ENCODE peak calls at places on chromosomes 7 and 10, in five cellular contexts. E is OCI-LY7, I is upper lobe of left lung, K is uterus, O is Peyer's patch. U is an unnamed sample.

GRCh38 chr10:115818015-115818414 is 455.0 kb downstream of the GFRA1 start:
- DNase-seq in E (no peak), K (no peak), O (no peak), I (no peak), U (no peak)

GRCh38 chr10:110075726-110076125 is 67.9 kb downstream of the ADD3 start:
- DNase-seq in K (no peak), O (no peak), I (no peak), E (no peak), U (no peak)

GRCh38 chr10:114519306-114519669 is 115.0 kb upstream of the AFAP1L2 start:
- DNase-seq in E (no peak), K (no peak), I (peak; percentile 23), O (peak; percentile 87), U (peak; percentile 89)

GRCh38 chr10:63637833-63638443 is 116.7 kb downstream of the REEP3 start:
- DNase-seq in K (no peak), I (no peak), E (no peak), O (no peak), U (no peak)

GRCh38 chr10:7567896-7568295 is 98.9 kb downstream of the ITIH5 start:
- DNase-seq in E (no peak), O (no peak), K (no peak), I (no peak), U (no peak)

GRCh38 chr7:30406664-30407425 is 71.7 kb downstream of the NOD1 start:
- DNase-seq in E (no peak), I (no peak), O (no peak), K (no peak), U (no peak)

GRCh38 chr10:99403674-99404073 is 26.8 kb downstream of the GOT1 start:
- DNase-seq in E (no peak), O (no peak), K (no peak), I (no peak), U (no peak)

GRCh38 chr10:70106958-70107791 is 25.4 kb downstream of the AIFM2 start:
- DNase-seq in K (no peak), E (peak; percentile 54), I (no peak), O (no peak), U (no peak)

GRCh38 chr10:62482581-62482980 is 108.4 kb downstream of the ZNF365 start:
- DNase-seq in K (no peak), O (no peak), I (no peak), E (no peak), U (no peak)

GRCh38 chr10:35910234-35910633 is 268.1 kb upstream of the FZD8 start:
- DNase-seq in K (no peak), I (no peak), E (no peak), O (no peak), U (no peak)

GRCh38 chr7:119879837-119880236 is 393.1 kb upstream of the KCND2 start:
- DNase-seq in E (no peak), O (no peak), K (no peak), I (no peak), U (no peak)

GRCh38 chr7:106659963-106660861 is 746 bp downstream of the CCDC71L start:
- DNase-seq in I (peak; percentile 96), O (peak; percentile 93), E (peak; percentile 89), K (peak; percentile 58), U (peak; percentile 87)

GRCh38 chr7:15765753-15766152 is 79.3 kb upstream of the MEOX2 start:
- DNase-seq in I (no peak), O (no peak), K (no peak), E (no peak), U (no peak)

GRCh38 chr7:151506901-151507382 is 12.8 kb downstream of the RHEB start:
- DNase-seq in K (no peak), I (no peak), O (no peak), E (no peak), U (no peak)
- TF ChIP-seq CTCF in K (no peak), I (no peak), O (no peak), E (peak; percentile 51), U (no peak)

GRCh38 chr10:129105266-129105665 is 361.8 kb upstream of the MGMT start:
- DNase-seq in O (no peak), I (no peak), K (no peak), E (no peak), U (no peak)

GRCh38 chr10:129106314-129106713 is 360.7 kb upstream of the MGMT start:
- DNase-seq in O (no peak), I (no peak), K (no peak), E (no peak), U (no peak)

GRCh38 chr10:129108994-129109393 is 358.0 kb upstream of the MGMT start:
- DNase-seq in I (no peak), O (no peak), K (no peak), E (no peak), U (no peak)

GRCh38 chr10:129108378-129108777 is 358.7 kb upstream of the MGMT start:
- DNase-seq in I (no peak), K (no peak), O (no peak), E (no peak), U (no peak)

DNA sequence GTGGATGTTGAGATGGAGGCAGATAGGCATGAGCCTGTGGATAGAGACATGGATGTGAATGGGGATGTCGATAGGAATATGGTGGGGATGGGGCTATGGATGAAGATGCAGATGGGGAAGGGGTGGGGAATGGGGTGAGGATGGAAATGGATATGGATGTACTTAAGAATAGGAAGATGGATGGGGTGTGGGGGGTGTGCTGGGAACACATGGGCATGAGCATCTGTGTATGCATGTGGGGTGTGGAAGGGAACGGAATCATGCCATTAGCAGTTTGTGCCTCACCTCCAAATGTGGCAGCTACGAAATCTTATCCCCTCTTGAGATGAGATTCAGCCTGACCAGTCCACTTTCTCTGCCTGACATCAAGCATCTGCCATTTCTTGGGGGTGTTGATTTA is 359.5 kb upstream of the MGMT start:
- DNase-seq in O (no peak), I (no peak), E (no peak), K (no peak), U (no peak)
- H3K27ac ChIP-seq in O (no peak overlapping the region), I (no peak overlapping the region), E (no peak overlapping the region), K (no peak overlapping the region), U (no peak overlapping the region)

DNA sequence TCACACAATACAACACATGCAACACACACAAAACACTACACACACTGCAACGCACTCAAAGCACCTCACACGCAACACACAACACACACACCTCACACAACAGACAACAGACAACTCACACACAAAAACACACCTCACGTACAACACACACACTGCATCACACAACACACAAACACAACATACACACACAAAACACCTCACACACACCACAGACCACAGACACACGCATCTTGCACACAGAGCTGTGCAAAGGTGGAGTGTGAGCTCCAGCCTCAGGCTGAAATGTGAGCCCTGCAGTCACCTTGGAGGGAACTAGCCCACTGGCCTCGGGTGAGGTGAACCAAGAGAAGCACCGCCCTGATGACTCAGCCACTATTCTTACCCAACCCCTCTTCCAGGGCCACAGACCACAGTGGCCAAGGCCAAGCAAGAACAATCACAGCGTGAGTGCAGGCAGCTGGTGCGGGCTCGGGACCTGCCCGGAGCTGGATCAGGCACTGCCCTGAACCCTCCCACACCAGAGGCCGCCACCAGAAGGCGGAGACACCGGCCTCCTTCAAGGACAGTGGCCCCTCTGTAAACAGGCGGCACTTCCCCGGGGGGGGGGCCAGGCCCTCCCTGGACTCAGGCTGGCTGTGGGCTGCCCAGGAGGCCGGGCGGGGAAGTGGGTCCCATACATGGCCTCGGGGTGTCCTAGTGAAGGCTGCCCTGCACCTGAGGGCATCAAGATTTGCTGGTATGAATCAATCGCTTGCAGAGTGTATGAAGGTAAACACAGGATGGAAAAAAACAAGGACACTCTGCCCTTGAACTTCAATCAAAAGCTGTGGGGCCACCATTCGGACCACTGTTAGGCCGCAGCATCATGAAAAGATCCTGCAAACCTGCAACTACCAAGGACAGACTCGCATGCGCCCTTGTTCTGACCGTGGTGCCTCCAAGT is 106.7 kb downstream of the TNS3 start:
- DNase-seq in I (peak; percentile 89), E (peak; percentile 18), K (peak; percentile 87), O (peak; percentile 95), U (peak; percentile 89)
- TF ChIP-seq CTCF in I (peak; percentile 53), E (no peak), K (no peak), O (peak; percentile 6), U (no peak)

GRCh38 chr7:42192851-42193456 is 44.1 kb downstream of the GLI3 start:
- DNase-seq in O (no peak), E (no peak), K (no peak), I (no peak), U (no peak)
- H3K27ac ChIP-seq in O (no peak overlapping the region), E (no peak overlapping the region), K (peak overlapping the region; percentile 73), I (peak overlapping the region; percentile 43), U (peak overlapping the region; percentile 28)

GRCh38 chr10:93859049-93859655 is 34.6 kb upstream of the SLC35G1 start:
- DNase-seq in O (no peak), I (no peak), K (no peak), E (peak; percentile 18), U (no peak)
- TF ChIP-seq CTCF in O (peak; percentile 28), I (no peak), K (no peak), E (peak; percentile 82), U (no peak)

GRCh38 chr7:79211724-79212123 is 241.7 kb downstream of the MAGI2 start:
- DNase-seq in K (no peak), I (no peak), O (no peak), E (no peak), U (no peak)

GRCh38 chr7:79216236-79216635 is 237.2 kb downstream of the MAGI2 start:
- DNase-seq in I (no peak), O (no peak), K (no peak), E (no peak), U (no peak)

GRCh38 chr7:79217976-79218626 is 235.4 kb downstream of the MAGI2 start:
- DNase-seq in O (no peak), K (no peak), E (no peak), I (no peak), U (no peak)

GRCh38 chr7:79217468-79217867 is 236.0 kb downstream of the MAGI2 start:
- DNase-seq in E (no peak), K (no peak), O (no peak), I (no peak), U (no peak)

GRCh38 chr7:79212334-79212733 is 241.1 kb downstream of the MAGI2 start:
- DNase-seq in K (no peak), I (no peak), E (no peak), O (no peak), U (no peak)
- H3K27ac ChIP-seq in K (no peak overlapping the region), I (no peak overlapping the region), E (no peak overlapping the region), O (no peak overlapping the region), U (no peak overlapping the region)

DNA sequence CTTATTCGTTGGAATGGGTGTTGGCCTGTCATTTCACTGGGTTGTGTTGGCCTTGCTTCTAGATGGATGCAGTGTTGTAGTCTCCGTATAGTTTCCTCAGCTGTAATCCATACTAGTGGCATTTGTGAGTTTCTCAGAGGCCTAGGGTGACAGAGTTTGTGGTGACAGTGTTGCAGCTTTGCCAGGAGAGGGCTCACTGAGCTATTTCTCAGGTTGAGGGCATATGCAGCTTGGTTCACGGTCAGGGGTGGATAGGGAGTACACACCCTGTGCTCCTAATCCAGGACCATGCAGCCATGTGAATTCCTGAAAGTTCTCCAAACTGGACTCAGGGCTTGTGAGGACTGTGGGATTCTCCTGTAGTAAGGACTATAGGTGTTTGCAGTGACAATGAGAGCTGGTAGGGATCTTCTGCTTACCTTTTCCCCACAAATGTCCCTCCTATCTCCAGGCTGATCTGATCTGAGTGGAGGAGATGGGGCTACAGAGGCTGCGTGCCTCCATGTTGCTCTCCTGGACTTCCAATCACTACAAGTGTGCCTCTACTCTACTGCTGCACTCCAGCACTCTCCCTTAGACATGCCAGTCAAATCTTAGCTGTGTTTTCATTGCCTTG is 229.0 kb downstream of the STK31 start:
- DNase-seq in E (peak; percentile 12), O (peak; percentile 62), I (no peak), K (no peak), U (no peak)
- TF ChIP-seq CTCF in E (peak; percentile 66), O (no peak), I (no peak), K (no peak), U (no peak)

U was measured in suprapubic skin.